ENCODE peak calls at places on chromosomes 16 and 17, in nine cellular contexts. Q is tibial nerve, I is IMR-90, J is esophagus squamous epithelium, Y is uterus, E is HCT116, V is testis, P is ovary, A is body of pancreas. O is an unnamed sample.

GRCh38 chr17:36183001-36183810 is 6.8 kb upstream of the TBC1D3B start:
- DNase-seq in Q (no peak), I (peak; percentile 54), J (no peak), Y (peak; percentile 22), E (peak; percentile 39), V (peak; percentile 70), P (peak; percentile 80), A (peak; percentile 79), O (peak; percentile 39)

GRCh38 chr17:1762906-1763829 is 1.3 kb downstream of the SERPINF1 start:
- DNase-seq in Q (peak; percentile 78), I (peak; percentile 74), J (no peak), Y (peak; percentile 77), E (no peak), V (peak; percentile 95), P (peak; percentile 83), A (peak; percentile 45), O (peak; percentile 36)

GRCh38 chr17:57135748-57136342 is 50.8 kb downstream of the AKAP1 start:
- DNase-seq in Q (no peak), I (no peak), J (no peak), Y (no peak), E (no peak), V (no peak), P (no peak), A (peak; percentile 6), O (no peak)

GRCh38 chr16:16099320-16099719 is 124.0 kb downstream of the ABCC6 start:
- DNase-seq in Q (no peak), I (no peak), J (no peak), Y (no peak), E (no peak), V (no peak), P (no peak), A (peak; percentile 32), O (no peak)

GRCh38 chr16:31202402-31203385 is at the start of gene PYCARD:
- DNase-seq in Q (peak; percentile 19), I (peak; percentile 19), J (no peak), Y (peak; percentile 48), E (no peak), V (peak; percentile 33), P (peak; percentile 66), A (peak; percentile 48), O (peak; percentile 53)

GRCh38 chr16:83953796-83954576 is 946 bp downstream of the OSGIN1 start:
- DNase-seq in Q (no peak), I (peak; percentile 32), J (no peak), Y (no peak), E (peak; percentile 72), V (peak; percentile 48), P (no peak), A (peak; percentile 38), O (no peak)

GRCh38 chr17:57604771-57605733 is 140.0 kb downstream of the CCDC182 start:
- DNase-seq in Q (peak; percentile 35), I (peak; percentile 55), J (no peak), Y (peak; percentile 45), E (no peak), V (peak; percentile 80), P (peak; percentile 80), A (peak; percentile 65), O (peak; percentile 75)

GRCh38 chr16:9443864-9444263 is 352.4 kb downstream of the HAPSTR1 start:
- DNase-seq in Q (no peak), I (no peak), J (no peak), Y (no peak), E (no peak), V (no peak), P (no peak), A (no peak), O (no peak)

GRCh38 chr17:49362723-49363117 is 670 bp upstream of the ZNF652 start:
- DNase-seq in Q (no peak), I (no peak), J (no peak), Y (no peak), E (no peak), V (no peak), P (no peak), A (peak; percentile 7), O (no peak)

GRCh38 chr16:70417661-70418060 is 21.2 kb downstream of the ST3GAL2 start:
- DNase-seq in Q (no peak), I (no peak), J (no peak), Y (no peak), E (no peak), V (no peak), P (no peak), A (no peak), O (no peak)

GRCh38 chr16:70418993-70419318 is 19.9 kb downstream of the ST3GAL2 start:
- DNase-seq in Q (no peak), I (no peak), J (no peak), Y (no peak), E (no peak), V (no peak), P (no peak), A (no peak), O (no peak)

GRCh38 chr16:70419384-70420327 is 19.2 kb downstream of the ST3GAL2 start:
- DNase-seq in Q (no peak), I (no peak), J (no peak), Y (no peak), E (no peak), V (no peak), P (no peak), A (no peak), O (no peak)

GRCh38 chr16:70416748-70417616 is 21.9 kb downstream of the ST3GAL2 start:
- DNase-seq in Q (no peak), I (no peak), J (no peak), Y (no peak), E (no peak), V (no peak), P (no peak), A (no peak), O (no peak)

DNA sequence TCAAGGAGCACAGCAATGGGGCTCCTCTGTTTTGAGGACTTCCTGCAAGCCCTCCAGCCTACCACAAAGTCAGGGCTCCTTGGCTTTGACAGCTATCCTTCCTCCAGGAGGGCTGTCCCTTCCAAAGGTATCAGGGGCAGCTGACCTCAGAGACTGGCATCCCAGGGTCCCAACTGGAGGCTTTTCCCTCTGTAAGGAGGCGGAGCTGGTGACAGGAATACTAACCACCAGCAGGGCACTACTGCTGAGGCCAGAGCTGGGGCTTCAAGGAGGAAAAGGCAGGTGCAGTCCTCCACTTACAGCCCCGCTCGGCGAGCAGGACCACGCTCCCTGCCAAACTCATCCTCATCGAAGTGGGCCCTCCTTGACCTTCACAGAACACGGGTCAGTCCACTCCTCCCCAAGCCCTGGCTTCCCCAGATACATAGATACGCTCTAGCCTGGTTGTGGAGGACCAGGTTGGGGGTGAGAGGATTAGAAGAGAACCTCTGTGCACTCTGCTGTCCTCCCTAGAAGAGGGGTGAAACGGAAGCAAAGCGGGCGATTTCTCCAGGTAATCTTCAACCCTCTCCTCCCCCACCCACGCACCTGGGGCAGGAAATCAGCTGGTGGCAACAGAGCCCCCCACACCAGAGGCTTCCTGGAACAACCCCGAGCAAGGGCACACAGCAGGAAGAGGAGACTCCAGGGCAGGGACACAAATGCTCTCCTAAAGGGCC is 20.5 kb downstream of the ST3GAL2 start:
- DNase-seq in Q (no peak), I (no peak), J (no peak), Y (no peak), E (no peak), V (no peak), P (no peak), A (no peak), O (no peak)
- H3K4me1 ChIP-seq in Q (peaks cover 61% of the 10 kb centered on the region), I (peaks cover 2% of the 10 kb centered on the region), J (peaks cover 10% of the 10 kb centered on the region), Y (no peaks in the 10 kb centered on the region), E (no peaks in the 10 kb centered on the region), V (peaks cover 31% of the 10 kb centered on the region), P (peaks cover 4% of the 10 kb centered on the region), A (peaks cover 6% of the 10 kb centered on the region), O (peaks cover 28% of the 10 kb centered on the region)

GRCh38 chr17:20987511-20987910 is 55.3 kb downstream of the USP22 start:
- DNase-seq in Q (no peak), I (no peak), J (no peak), Y (no peak), E (no peak), V (no peak), P (no peak), A (no peak), O (no peak)

GRCh38 chr17:20989991-20990855 is 52.6 kb downstream of the USP22 start:
- DNase-seq in Q (no peak), I (no peak), J (no peak), Y (no peak), E (no peak), V (no peak), P (no peak), A (no peak), O (no peak)

GRCh38 chr17:20988896-20989295 is 53.9 kb downstream of the USP22 start:
- DNase-seq in Q (no peak), I (no peak), J (no peak), Y (no peak), E (no peak), V (no peak), P (no peak), A (no peak), O (no peak)

GRCh38 chr17:20988001-20988641 is 54.7 kb downstream of the USP22 start:
- DNase-seq in Q (no peak), I (no peak), J (no peak), Y (no peak), E (no peak), V (no peak), P (no peak), A (no peak), O (peak; percentile 37)

DNA sequence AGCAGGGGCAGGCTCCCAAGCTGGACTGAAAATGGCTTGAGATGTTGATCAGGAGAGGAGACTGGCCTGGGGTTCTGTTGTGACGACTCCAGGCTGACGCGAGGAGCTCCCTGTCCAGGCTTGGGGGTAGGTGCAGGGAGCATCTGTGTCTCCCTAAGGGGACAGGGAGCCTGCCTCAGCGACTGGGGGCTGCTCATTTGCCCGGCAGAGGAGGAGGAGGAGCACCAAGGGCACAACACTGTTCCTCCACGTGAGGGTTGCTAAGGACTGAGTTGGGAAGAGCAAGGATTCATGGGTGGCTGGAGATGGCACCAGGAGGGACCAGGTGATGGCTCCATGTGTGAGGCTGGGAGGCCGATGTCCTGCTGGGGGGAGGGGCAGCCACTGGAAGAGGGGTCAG is 53.3 kb downstream of the USP22 start:
- DNase-seq in Q (no peak), I (no peak), J (no peak), Y (no peak), E (no peak), V (no peak), P (no peak), A (no peak), O (peak; percentile 31)
- TF ChIP-seq POLR2A in Q (no peak), I (no peak), J (no peak), Y (no peak), E (no peak), V (no peak), P (no peak), A (no peak), O (no peak)

DNA sequence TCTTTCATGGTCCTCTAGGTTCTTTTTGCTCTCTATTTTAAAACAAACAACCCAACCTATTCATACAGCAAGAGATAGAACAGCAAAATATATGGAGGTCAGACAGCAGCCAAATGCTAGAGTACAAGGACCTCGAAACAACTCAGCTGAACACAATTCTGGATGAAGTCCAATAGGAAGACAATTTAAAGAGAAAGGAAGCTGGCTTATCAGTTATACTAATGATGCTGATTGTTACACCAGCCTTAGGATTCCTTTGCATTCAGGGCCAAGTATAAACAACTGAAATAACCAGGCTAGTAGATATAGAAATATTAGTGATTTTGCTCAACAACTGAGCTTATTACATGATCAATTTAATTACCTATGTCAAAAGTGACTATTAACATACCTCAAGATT is 2.5 kb downstream of the SSH2 start:
- DNase-seq in Q (no peak), I (no peak), J (no peak), Y (no peak), E (no peak), V (no peak), P (no peak), A (no peak), O (no peak)
- H3K4me1 ChIP-seq in Q (peaks cover 39% of the 10 kb centered on the region), I (peaks cover 2% of the 10 kb centered on the region), J (peaks cover 18% of the 10 kb centered on the region), Y (no peaks in the 10 kb centered on the region), E (peaks cover 13% of the 10 kb centered on the region), V (peaks cover 10% of the 10 kb centered on the region), P (peaks cover 1% of the 10 kb centered on the region), A (peaks cover 42% of the 10 kb centered on the region), O (peaks cover 20% of the 10 kb centered on the region)

GRCh38 chr16:4734063-4734729 is at the start of the genes ANKS3 and DNAAF8:
- DNase-seq in Q (peak; percentile 93), I (peak; percentile 97), J (peak; percentile 63), Y (peak; percentile 93), E (peak; percentile 92), V (peak; percentile 99), P (peak; percentile 94), A (peak; percentile 98), O (peak; percentile 95)
- TF ChIP-seq POLR2A in Q (peak; percentile 45), I (no peak), J (no peak), Y (no peak), E (peak; percentile 57), V (no peak), P (peak; percentile 22), A (no peak), O (peak; percentile 19)